ENCODE peak calls at places on chromosomes 12 and 14, in seven cellular contexts. W, Y, I, N, V, A and K are unnamed samples.

GRCh38 chr12:55716582-55717396 is 943 bp downstream of the BLOC1S1 start:
- DNase-seq in Y (no peak), V (no peak), W (no peak), A (no peak), N (no peak), I (no peak), K (no peak)

GRCh38 chr12:65510584-65511050 is 232.1 kb downstream of the MSRB3 start:
- DNase-seq in V (no peak), I (peak; percentile 84), Y (peak; percentile 88), W (peak; percentile 90), N (no peak), A (peak; percentile 73), K (no peak)

GRCh38 chr12:55915481-55915856 is 12.2 kb downstream of the PYM1 start:
- DNase-seq in A (no peak), N (no peak), W (no peak), V (no peak), I (no peak), Y (no peak), K (no peak)

GRCh38 chr12:123388218-123388947 is 4.5 kb downstream of the KMT5A start:
- DNase-seq in V (peak; percentile 21), A (no peak), W (no peak), I (no peak), Y (peak; percentile 58), N (peak; percentile 98), K (peak; percentile 97)

GRCh38 chr12:68321140-68321539 is 11.0 kb downstream of the MDM1 start:
- DNase-seq in N (no peak), A (no peak), Y (no peak), V (no peak), I (no peak), W (no peak), K (no peak)

GRCh38 chr12:77060136-77060882 is 5.1 kb downstream of the E2F7 start:
- DNase-seq in Y (no peak), W (no peak), V (peak; percentile 85), I (no peak), A (no peak), N (no peak), K (no peak)

GRCh38 chr12:24901975-24902461 is 46.9 kb downstream of the BCAT1 start:
- DNase-seq in V (no peak), N (no peak), Y (no peak), I (no peak), W (peak; percentile 57), A (no peak), K (no peak)

GRCh38 chr14:62885451-62885850 is 159.8 kb downstream of the KCNH5 start:
- DNase-seq in Y (no peak), I (no peak), A (no peak), W (no peak), N (no peak), V (no peak), K (no peak)

GRCh38 chr12:54612216-54612750 is 22.4 kb downstream of the LACRT start:
- DNase-seq in I (no peak), Y (no peak), A (no peak), V (no peak), W (no peak), N (no peak), K (no peak)

GRCh38 chr14:90140956-90141316 is 79.1 kb downstream of the KCNK13 start:
- DNase-seq in N (no peak), V (no peak), W (no peak), I (no peak), A (no peak), Y (no peak), K (no peak)

GRCh38 chr12:24728366-24728765 is 220.5 kb downstream of the BCAT1 start:
- DNase-seq in N (peak; percentile 30), Y (peak; percentile 18), V (no peak), I (no peak), A (no peak), W (peak; percentile 33), K (no peak)

GRCh38 chr14:23550827-23551265 is 719 bp downstream of the ZFHX2 start:
- DNase-seq in A (no peak), I (no peak), N (peak; percentile 69), W (no peak), V (no peak), Y (no peak), K (peak; percentile 72)

GRCh38 chr14:57816568-57817284 is 49.2 kb downstream of the SLC35F4 start:
- DNase-seq in W (no peak), V (no peak), Y (no peak), A (no peak), I (peak; percentile 41), N (no peak), K (no peak)

GRCh38 chr14:26905219-26905618 is 307.4 kb upstream of the NOVA1 start:
- DNase-seq in W (no peak), Y (no peak), N (no peak), A (no peak), I (no peak), V (no peak), K (no peak)

GRCh38 chr12:32451816-32452215 is 52.5 kb downstream of the FGD4 start:
- DNase-seq in V (no peak), W (no peak), N (no peak), Y (no peak), A (no peak), I (no peak), K (no peak)

GRCh38 chr14:79448922-79449321 is 762.4 kb downstream of the DIO2 start:
- DNase-seq in A (no peak), V (no peak), Y (no peak), N (no peak), W (no peak), I (no peak), K (no peak)

GRCh38 chr14:70897475-70897874 is 9.8 kb upstream of the PCNX1 start:
- DNase-seq in A (no peak), W (no peak), I (no peak), V (no peak), Y (no peak), N (no peak), K (no peak)

GRCh38 chr14:52402812-52403526 is 88.9 kb downstream of the PTGER2 start:
- DNase-seq in N (no peak), V (peak; percentile 21), W (no peak), A (no peak), Y (no peak), I (no peak), K (no peak)

GRCh38 chr12:57661376-57661775 is 28.4 kb upstream of the B4GALNT1 start:
- DNase-seq in V (no peak), I (no peak), N (no peak), W (no peak), Y (no peak), A (no peak), K (no peak)

GRCh38 chr12:62716866-62717477 is 218.0 kb downstream of the PPM1H start:
- DNase-seq in W (no peak), I (no peak), Y (no peak), N (no peak), V (no peak), A (no peak), K (no peak)

GRCh38 chr14:71166434-71166833 is 259.2 kb downstream of the PCNX1 start:
- DNase-seq in Y (peak; percentile 57), I (peak; percentile 8), A (no peak), W (peak; percentile 70), V (no peak), N (peak; percentile 70), K (no peak)

GRCh38 chr12:127342861-127343260 is 924.1 kb upstream of the TMEM132C start:
- DNase-seq in V (no peak), Y (no peak), N (no peak), A (no peak), I (no peak), W (no peak), K (no peak)
- TF ChIP-seq YY1 in V (no peak), Y (no peak), N (no peak), A (no peak), I (no peak), W (no peak), K (no peak)

DNA sequence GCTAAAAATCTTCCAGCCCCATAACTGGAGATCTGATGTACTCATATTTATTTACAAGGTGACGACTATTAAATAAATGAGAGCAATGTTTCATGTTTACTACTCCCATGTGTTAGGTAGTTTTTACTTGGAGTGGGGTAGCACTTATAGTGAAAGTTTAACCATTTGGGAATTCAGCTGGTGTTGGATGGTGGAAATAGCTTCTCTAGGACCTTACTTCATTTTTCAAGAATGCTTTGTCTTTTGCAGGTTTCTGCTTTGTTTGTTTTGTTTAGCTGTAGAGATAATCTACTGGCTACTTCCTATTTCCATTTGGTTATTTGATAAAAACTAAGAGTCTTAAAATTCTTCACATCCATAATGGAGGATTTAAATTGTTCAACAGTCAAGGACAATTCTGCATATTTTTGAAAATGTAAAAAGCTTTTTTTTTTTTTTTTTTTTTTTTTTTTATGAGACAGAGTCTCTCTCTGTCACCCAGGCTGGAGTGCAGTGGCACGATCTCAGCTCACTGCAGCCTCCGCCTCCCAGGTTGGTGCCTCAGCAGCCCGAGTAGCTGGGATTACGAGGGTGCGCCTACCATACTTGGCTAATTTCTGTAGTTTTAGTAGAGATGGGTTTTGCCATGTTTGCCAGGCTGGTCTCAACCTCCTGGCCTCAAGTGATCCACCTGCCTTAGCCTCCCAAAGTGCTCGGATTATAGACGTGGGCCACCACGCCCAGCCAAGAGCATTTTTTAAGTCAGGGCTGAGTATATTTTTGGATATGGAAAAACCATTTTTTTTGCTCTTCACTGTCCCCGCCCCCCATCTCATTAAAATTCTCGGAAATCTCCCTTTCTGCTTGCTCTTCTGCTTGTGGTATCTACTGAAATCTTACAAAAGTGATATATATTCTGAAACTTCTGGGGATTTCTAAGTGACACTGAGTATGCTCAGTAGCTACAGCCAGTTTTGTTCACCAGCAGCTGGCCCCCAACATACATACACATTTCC is 1.4 kb upstream of the ABCD2 start:
- DNase-seq in I (no peak), W (no peak), A (no peak), Y (no peak), N (no peak), V (peak; percentile 64), K (no peak)
- TF ChIP-seq YY1 in I (no peak), W (no peak), A (no peak), Y (no peak), N (no peak), V (peak; percentile 18), K (no peak)

DNA sequence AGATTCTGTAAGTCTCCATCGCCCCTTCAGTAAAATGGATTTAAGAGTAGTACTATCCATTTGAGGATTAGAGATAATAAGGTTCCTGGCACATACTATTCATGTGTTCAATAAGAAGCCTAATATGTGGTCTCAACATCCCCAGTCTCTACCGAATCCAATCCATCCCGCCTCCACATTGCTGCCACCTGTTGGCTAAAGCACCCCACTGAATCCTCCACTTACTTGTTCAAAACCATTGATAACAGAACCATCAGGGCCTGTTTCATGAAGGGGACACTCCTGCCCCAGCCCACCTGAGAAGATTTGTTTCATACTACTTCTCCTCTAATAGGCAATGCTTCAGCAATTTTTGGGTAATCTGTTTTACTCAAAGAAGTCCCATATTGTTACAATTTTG is 147.5 kb downstream of the SLC2A13 start:
- DNase-seq in Y (peak; percentile 9), I (no peak), A (no peak), W (no peak), V (no peak), N (no peak), K (peak; percentile 26)
- TF ChIP-seq YY1 in Y (no peak), I (no peak), A (no peak), W (no peak), V (no peak), N (no peak), K (no peak)

GRCh38 chr12:128250091-128250490 is 16.9 kb upstream of the TMEM132C start:
- DNase-seq in A (no peak), W (no peak), N (no peak), I (no peak), Y (no peak), V (no peak), K (no peak)

GRCh38 chr12:128240745-128241144 is 26.2 kb upstream of the TMEM132C start:
- DNase-seq in V (no peak), I (no peak), W (no peak), N (no peak), A (no peak), Y (no peak), K (no peak)

GRCh38 chr12:128245890-128246289 is 21.1 kb upstream of the TMEM132C start:
- DNase-seq in A (no peak), I (no peak), W (no peak), N (peak; percentile 55), Y (no peak), V (no peak), K (no peak)

GRCh38 chr12:128245106-128245505 is 21.9 kb upstream of the TMEM132C start:
- DNase-seq in A (no peak), I (no peak), V (no peak), Y (no peak), W (no peak), N (peak; percentile 31), K (no peak)
- TF ChIP-seq YY1 in A (no peak), I (no peak), V (no peak), Y (no peak), W (no peak), N (no peak), K (no peak)